ENCODE peak calls at places on chromosomes 3 and 15, in five cellular contexts. F is MV-4-11, K is sigmoid colon, I is OCI-LY7, Q is Kasumi-1. H is an unnamed sample.
A peak's percentile ranks its signal among the peaks of the same experiment; 100 is the strongest.

GRCh38 chr3:101271728-101272127 is 48.6 kb downstream of the IMPG2 start:
- DNase-seq in F (no peak), K (no peak), I (no peak), Q (no peak), H (no peak)

GRCh38 chr3:45881031-45882022 is 5.0 kb upstream of the CCR9 start:
- DNase-seq in F (no peak), K (no peak), I (no peak), Q (no peak), H (no peak)

GRCh38 chr3:78887029-78887428 is 880.8 kb downstream of the ROBO1 start:
- DNase-seq in F (no peak), K (no peak), I (no peak), Q (no peak), H (peak; percentile 29)

GRCh38 chr3:48896991-48897390 is 1.7 kb downstream of the SLC25A20 start:
- DNase-seq in F (peak; percentile 67), K (no peak), I (no peak), Q (no peak), H (no peak)

GRCh38 chr3:29374255-29374654 is 93.4 kb downstream of the RBMS3 start:
- DNase-seq in F (no peak), K (no peak), I (no peak), Q (no peak), H (no peak)

GRCh38 chr3:112979244-112979832 is 4.4 kb upstream of the CD200R1 start:
- DNase-seq in F (peak; percentile 30), K (no peak), I (peak; percentile 63), Q (peak; percentile 40), H (peak; percentile 80)

GRCh38 chr3:59143447-59143846 is 93.6 kb upstream of the CFAP20DC start:
- DNase-seq in F (no peak), K (no peak), I (no peak), Q (peak; percentile 25), H (no peak)

GRCh38 chr15:66894986-66895780 is 170.2 kb upstream of the SMAD3 start:
- DNase-seq in F (no peak), K (peak; percentile 30), I (no peak), Q (no peak), H (no peak)

GRCh38 chr3:71930056-71930991 is 145.4 kb upstream of the PROK2 start:
- DNase-seq in F (no peak), K (no peak), I (peak; percentile 59), Q (no peak), H (peak; percentile 84)

GRCh38 chr3:175432338-175433025 is 573.3 kb downstream of the NAALADL2 start:
- DNase-seq in F (no peak), K (no peak), I (no peak), Q (no peak), H (no peak)

GRCh38 chr3:12964713-12965612 is 108.3 kb downstream of the IQSEC1 start:
- DNase-seq in F (no peak), K (no peak), I (no peak), Q (no peak), H (no peak)

GRCh38 chr3:15327941-15328340 is 4.4 kb downstream of the SH3BP5 start:
- DNase-seq in F (no peak), K (no peak), I (peak; percentile 71), Q (peak; percentile 56), H (peak; percentile 74)

GRCh38 chr15:29364429-29365078 is 94.9 kb upstream of the NSMCE3 start:
- DNase-seq in F (peak; percentile 67), K (no peak), I (no peak), Q (peak; percentile 77), H (peak; percentile 34)

GRCh38 chr3:112092439-112093179 is 6.4 kb downstream of the C3orf52 start:
- DNase-seq in F (peak; percentile 76), K (no peak), I (peak; percentile 64), Q (peak; percentile 48), H (peak; percentile 46)

GRCh38 chr15:72782993-72783562 is 480 bp downstream of the ADPGK start:
- DNase-seq in F (peak; percentile 97), K (peak; percentile 76), I (peak; percentile 56), Q (peak; percentile 80), H (peak; percentile 44)